ENCODE peak calls at places on chromosome 18, in eight cellular contexts. I is prostate gland, H is endothelial cell of umbilical vein, E is brain microvascular endothelial cell, B is esophagus squamous epithelium, Z is left ventricle myocardium inferior, S is thyroid gland, X is ascending aorta. K is an unnamed sample.

GRCh38 chr18:55910328-55910727 is 322.3 kb upstream of the TCF4 start:
- DNase-seq in E (no peak), S (no peak), H (no peak), B (no peak), Z (no peak), I (no peak), X (no peak), K (no peak)

GRCh38 chr18:33205777-33206176 is 234.7 kb downstream of the CCDC178 start:
- DNase-seq in Z (no peak), B (no peak), S (no peak), E (no peak), H (no peak), I (no peak), X (no peak), K (no peak)

GRCh38 chr18:80147418-80148315 is 38.6 kb downstream of the ADNP2 start:
- DNase-seq in S (peak), H (peak), X (peak), E (peak), I (peak), B (peak), Z (peak), K (peak)

GRCh38 chr18:35099911-35100310 is 58.7 kb downstream of the MAPRE2 start:
- DNase-seq in E (peak), S (no peak), X (no peak), B (no peak), Z (no peak), I (no peak), H (no peak), K (no peak)

GRCh38 chr18:657311-657997 is at the start of gene TYMS:
- DNase-seq in S (peak), Z (peak), E (peak), B (no peak), H (peak), I (peak), X (no peak), K (peak)

GRCh38 chr18:8424917-8425725 is 184.1 kb upstream of the RAB12 start:
- DNase-seq in I (no peak), Z (no peak), E (peak), S (no peak), X (no peak), B (no peak), H (no peak), K (no peak)

GRCh38 chr18:63237486-63237885 is 82.1 kb downstream of the BCL2 start:
- DNase-seq in X (no peak), H (no peak), E (peak), Z (no peak), I (no peak), S (peak), B (no peak), K (no peak)

GRCh38 chr18:3330622-3331021 is 68.7 kb downstream of the MYL12B start:
- DNase-seq in E (no peak), I (peak), X (no peak), H (no peak), Z (no peak), B (no peak), S (no peak), K (peak)

GRCh38 chr18:32470136-32470712 is 458 bp downstream of the GAREM1 start:
- DNase-seq in H (peak), S (peak), Z (peak), X (no peak), B (no peak), E (peak), I (peak), K (peak)

GRCh38 chr18:220708-221107 is 47.1 kb downstream of the THOC1 start:
- DNase-seq in H (no peak), X (no peak), S (no peak), B (no peak), I (no peak), E (no peak), Z (no peak), K (no peak)

GRCh38 chr18:741931-742512 is 29.6 kb upstream of the ENOSF1 start:
- DNase-seq in X (no peak), H (peak), E (peak), Z (no peak), S (no peak), B (no peak), I (no peak), K (no peak)

GRCh38 chr18:40607741-40608140 is 1347.3 kb upstream of the PIK3C3 start:
- DNase-seq in S (no peak), I (no peak), H (no peak), X (no peak), Z (no peak), E (no peak), B (no peak), K (no peak)

GRCh38 chr18:23270999-23271680 is 135.9 kb downstream of the CABLES1 start:
- DNase-seq in H (peak), I (no peak), X (no peak), Z (no peak), E (no peak), S (no peak), B (no peak), K (no peak)

GRCh38 chr18:45378933-45379332 is 236.3 kb upstream of the SLC14A2 start:
- DNase-seq in X (no peak), Z (no peak), S (no peak), H (no peak), I (no peak), B (no peak), E (no peak), K (no peak)

GRCh38 chr18:48602759-48603390 is 64.0 kb downstream of the CTIF start:
- DNase-seq in B (no peak), H (no peak), S (no peak), E (no peak), X (no peak), I (no peak), Z (no peak), K (no peak)

GRCh38 chr18:56676639-56677038 is 25.5 kb downstream of the WDR7 start:
- DNase-seq in Z (no peak), X (no peak), B (no peak), E (no peak), H (no peak), S (no peak), I (no peak), K (no peak)

GRCh38 chr18:13120255-13120654 is 98.3 kb upstream of the LDLRAD4 start:
- DNase-seq in I (no peak), S (no peak), X (no peak), H (no peak), B (no peak), E (no peak), Z (no peak), K (no peak)

GRCh38 chr18:31267823-31268481 is 50.0 kb upstream of the DSG1 start:
- DNase-seq in B (no peak), Z (no peak), I (no peak), X (no peak), E (no peak), H (no peak), S (no peak), K (no peak)

GRCh38 chr18:31258789-31259188 is 59.2 kb upstream of the DSG1 start:
- DNase-seq in E (no peak), S (no peak), X (no peak), Z (no peak), B (no peak), H (no peak), I (no peak), K (no peak)

DNA sequence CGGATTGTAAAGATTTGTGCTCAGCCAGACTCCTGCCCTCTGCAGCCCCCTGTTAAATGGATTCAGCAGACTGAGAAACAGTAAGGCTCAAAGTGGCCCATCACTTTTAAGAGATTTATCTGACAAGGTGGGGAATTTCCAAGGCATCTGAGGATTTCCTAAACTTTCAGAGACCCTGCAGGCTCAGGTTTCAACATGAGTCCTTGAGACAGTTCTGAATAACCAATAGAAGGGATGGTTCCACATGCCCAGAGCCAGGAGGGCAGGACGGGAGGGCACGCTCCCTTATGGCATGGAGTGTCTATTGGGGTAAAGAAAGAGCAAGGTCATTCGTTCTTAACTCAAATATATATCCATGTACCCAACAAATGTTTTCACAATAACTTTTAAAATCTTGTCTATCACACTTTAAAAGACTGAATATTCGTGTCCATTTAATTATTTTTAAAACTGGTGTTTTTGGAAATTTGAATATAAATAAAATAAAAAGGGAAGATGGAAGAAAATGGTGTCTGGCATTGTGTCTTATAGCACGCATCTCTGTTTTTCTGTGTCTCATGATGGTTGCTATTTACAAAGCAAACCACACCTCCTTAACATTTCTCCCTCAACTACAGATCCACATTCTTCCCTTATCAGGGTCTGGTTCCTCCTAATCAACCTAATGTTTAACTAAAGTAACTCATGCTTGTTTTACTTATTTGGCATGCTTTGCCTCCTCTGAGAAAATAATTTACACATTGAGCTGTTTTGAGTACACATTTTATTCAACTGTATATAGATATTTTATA is 56.0 kb upstream of the DSG1 start:
- DNase-seq in I (no peak), B (no peak), E (no peak), S (no peak), X (no peak), Z (no peak), H (no peak), K (no peak)
- H3K27ac ChIP-seq in I (no peak), B (no peak), E (no peak), S (no peak), X (no peak), Z (peak), H (no peak), K (no peak)

GRCh38 chr18:74624491-74624890 is 26.8 kb downstream of the ZNF407 start:
- DNase-seq in B (no peak), H (no peak), S (no peak), I (no peak), E (no peak), X (no peak), Z (no peak), K (no peak)

GRCh38 chr18:74625157-74625556 is 27.5 kb downstream of the ZNF407 start:
- DNase-seq in E (peak), Z (no peak), H (no peak), X (no peak), I (no peak), B (no peak), S (no peak), K (no peak)

GRCh38 chr18:74622079-74622478 is 24.4 kb downstream of the ZNF407 start:
- DNase-seq in H (no peak), E (no peak), X (no peak), B (no peak), Z (no peak), I (no peak), S (no peak), K (no peak)

GRCh38 chr18:74626311-74626874 is 28.7 kb downstream of the ZNF407 start:
- DNase-seq in I (no peak), B (no peak), E (no peak), Z (no peak), S (no peak), X (no peak), H (no peak), K (no peak)

GRCh38 chr18:74623047-74623816 is 25.6 kb downstream of the ZNF407 start:
- DNase-seq in E (no peak), S (peak), H (peak), X (no peak), B (no peak), I (no peak), Z (no peak), K (no peak)
- TF ChIP-seq CTCF in E (peak), S (no peak), H (peak), X (peak), B (peak), I (no peak), Z (peak), K (peak)

GRCh38 chr18:51340332-51340731 is 142.9 kb upstream of the MEX3C start:
- DNase-seq in I (no peak), E (no peak), B (no peak), X (no peak), Z (no peak), S (no peak), H (no peak), K (no peak)

GRCh38 chr18:51342815-51343214 is 145.3 kb upstream of the MEX3C start:
- DNase-seq in H (no peak), S (no peak), B (no peak), Z (no peak), I (no peak), E (peak), X (no peak), K (no peak)

GRCh38 chr18:51337406-51337805 is 139.9 kb upstream of the MEX3C start:
- DNase-seq in H (no peak), X (no peak), I (no peak), Z (no peak), B (no peak), E (peak), S (no peak), K (no peak)

GRCh38 chr18:51339866-51340265 is 142.4 kb upstream of the MEX3C start:
- DNase-seq in S (no peak), I (no peak), B (no peak), E (peak), H (no peak), Z (no peak), X (no peak), K (no peak)
- H3K27ac ChIP-seq in S (no peak), I (no peak), B (no peak), E (no peak), H (no peak), Z (no peak), X (no peak), K (no peak)

DNA sequence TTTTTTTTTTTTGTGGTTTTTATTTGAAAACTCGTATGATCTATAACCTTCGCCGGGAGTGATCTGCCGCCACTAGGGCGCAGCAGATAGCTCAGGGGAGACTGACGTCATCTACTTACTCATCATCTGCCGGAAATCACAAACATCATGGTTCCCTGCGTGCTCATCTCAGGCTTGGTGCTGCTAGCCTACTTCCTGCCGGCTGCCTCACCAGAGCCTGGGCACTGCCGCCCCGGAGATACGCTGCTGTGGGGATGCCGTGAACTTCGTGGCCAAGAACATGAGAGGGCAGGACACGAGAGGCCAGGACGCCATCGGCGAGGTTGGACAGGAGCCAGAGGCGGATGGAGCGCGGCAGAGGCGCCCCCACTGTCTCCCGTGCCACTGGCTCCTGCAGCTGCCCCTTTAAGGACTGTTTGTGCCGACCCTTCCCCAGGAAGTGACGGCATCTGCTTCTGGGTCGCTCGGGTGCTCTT is 68.8 kb downstream of the DOK6 start:
- DNase-seq in E (no peak), S (no peak), B (no peak), X (no peak), H (no peak), I (no peak), Z (no peak), K (no peak)
- TF ChIP-seq CTCF in E (peak), S (no peak), B (no peak), X (no peak), H (no peak), I (no peak), Z (peak), K (no peak)

GRCh38 chr18:59231877-59232276 is 11.9 kb downstream of the GRP start:
- DNase-seq in H (no peak), E (no peak), X (no peak), B (no peak), S (no peak), Z (no peak), I (no peak), K (no peak)

GRCh38 chr18:59229191-59229590 is 9.2 kb downstream of the GRP start:
- DNase-seq in E (no peak), Z (no peak), X (no peak), H (no peak), S (no peak), I (no peak), B (no peak), K (no peak)

GRCh38 chr18:59229681-59230443 is 9.9 kb downstream of the GRP start:
- DNase-seq in H (no peak), I (no peak), X (no peak), E (no peak), Z (no peak), B (no peak), S (no peak), K (no peak)

GRCh38 chr18:59231157-59231556 is 11.2 kb downstream of the GRP start:
- DNase-seq in S (no peak), H (no peak), I (no peak), E (no peak), Z (no peak), B (no peak), X (no peak), K (no peak)

DNA sequence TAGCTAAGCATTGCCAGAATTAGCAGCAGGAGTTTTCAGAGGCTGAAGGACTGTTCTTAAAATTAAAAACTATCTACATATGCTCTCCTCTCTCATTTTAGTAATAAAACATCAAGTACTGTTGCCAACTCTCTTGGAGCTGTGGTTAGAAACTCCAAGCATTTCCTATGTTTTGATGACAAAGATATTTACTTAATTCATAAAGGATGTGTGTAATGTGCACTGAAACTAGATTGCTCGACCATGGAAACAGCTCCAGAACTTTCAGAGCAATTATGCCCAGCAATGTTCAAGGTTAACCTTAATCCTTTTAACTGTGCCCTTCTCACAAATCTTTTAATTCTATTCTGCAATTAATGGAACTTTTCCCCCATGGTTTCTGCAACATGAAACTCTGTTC is 8.4 kb downstream of the GRP start:
- DNase-seq in X (no peak), H (no peak), B (no peak), S (no peak), Z (no peak), E (no peak), I (no peak), K (no peak)
- H3K27ac ChIP-seq in X (no peak), H (no peak), B (no peak), S (no peak), Z (no peak), E (no peak), I (no peak), K (no peak)

GRCh38 chr18:36408606-36409005 is 111.1 kb downstream of the FHOD3 start:
- DNase-seq in I (no peak), S (no peak), B (no peak), X (no peak), H (no peak), Z (no peak), E (no peak), K (no peak)

GRCh38 chr18:36409779-36410178 is 112.3 kb downstream of the FHOD3 start:
- DNase-seq in X (no peak), S (no peak), H (no peak), B (no peak), E (no peak), I (no peak), Z (no peak), K (no peak)

GRCh38 chr18:36410346-36410745 is 112.8 kb downstream of the FHOD3 start:
- DNase-seq in E (no peak), S (no peak), H (no peak), X (no peak), I (no peak), Z (no peak), B (no peak), K (no peak)

GRCh38 chr18:36412778-36413177 is 115.3 kb downstream of the FHOD3 start:
- DNase-seq in H (no peak), X (no peak), B (no peak), S (peak), Z (no peak), E (no peak), I (no peak), K (no peak)

DNA sequence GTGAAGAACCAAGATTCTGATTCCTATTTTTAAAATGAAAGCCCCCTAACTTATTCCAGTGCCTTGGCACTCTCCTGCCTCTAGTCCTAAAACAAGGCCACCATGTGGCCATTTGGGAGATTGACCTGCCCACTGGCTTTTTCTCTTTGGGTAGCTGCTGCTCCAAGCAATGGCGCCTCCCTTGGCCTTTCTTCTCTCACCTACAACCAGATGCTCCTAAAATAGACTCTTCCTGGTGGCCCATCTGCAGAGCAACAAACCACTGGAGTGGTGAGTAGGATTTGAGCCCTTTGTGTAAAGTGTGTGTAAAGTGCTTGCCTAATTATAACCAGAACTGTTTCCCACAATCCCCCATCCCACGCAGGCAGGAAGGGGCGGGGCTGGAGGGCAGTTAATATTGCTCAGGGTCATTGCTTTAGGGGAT is 114.2 kb downstream of the FHOD3 start:
- DNase-seq in B (no peak), H (no peak), Z (no peak), I (no peak), E (peak), X (no peak), S (no peak), K (no peak)
- TF ChIP-seq CTCF in B (peak), H (peak), Z (peak), I (no peak), E (peak), X (no peak), S (no peak), K (no peak)

GRCh38 chr18:25321869-25322268 is 30.1 kb downstream of the ZNF521 start:
- DNase-seq in S (no peak), Z (no peak), E (no peak), X (no peak), B (no peak), H (no peak), I (no peak), K (no peak)
- H3K27ac ChIP-seq in S (no peak), Z (no peak), E (no peak), X (no peak), B (no peak), H (no peak), I (no peak), K (no peak)

GRCh38 chr18:66124394-66124793 is 373.6 kb downstream of the CDH7 start:
- DNase-seq in H (no peak), X (no peak), I (no peak), E (no peak), S (no peak), B (no peak), Z (no peak), K (no peak)
- TF ChIP-seq CTCF in H (no peak), X (no peak), I (no peak), E (peak), S (peak), B (no peak), Z (peak), K (no peak)

GRCh38 chr18:36135264-36135663 is 5.6 kb downstream of the ELP2 start:
- DNase-seq in S (no peak), Z (no peak), E (no peak), B (no peak), H (no peak), X (no peak), I (no peak), K (no peak)
- H3K27ac ChIP-seq in S (no peak), Z (no peak), E (no peak), B (no peak), H (no peak), X (no peak), I (no peak), K (no peak)

DNA sequence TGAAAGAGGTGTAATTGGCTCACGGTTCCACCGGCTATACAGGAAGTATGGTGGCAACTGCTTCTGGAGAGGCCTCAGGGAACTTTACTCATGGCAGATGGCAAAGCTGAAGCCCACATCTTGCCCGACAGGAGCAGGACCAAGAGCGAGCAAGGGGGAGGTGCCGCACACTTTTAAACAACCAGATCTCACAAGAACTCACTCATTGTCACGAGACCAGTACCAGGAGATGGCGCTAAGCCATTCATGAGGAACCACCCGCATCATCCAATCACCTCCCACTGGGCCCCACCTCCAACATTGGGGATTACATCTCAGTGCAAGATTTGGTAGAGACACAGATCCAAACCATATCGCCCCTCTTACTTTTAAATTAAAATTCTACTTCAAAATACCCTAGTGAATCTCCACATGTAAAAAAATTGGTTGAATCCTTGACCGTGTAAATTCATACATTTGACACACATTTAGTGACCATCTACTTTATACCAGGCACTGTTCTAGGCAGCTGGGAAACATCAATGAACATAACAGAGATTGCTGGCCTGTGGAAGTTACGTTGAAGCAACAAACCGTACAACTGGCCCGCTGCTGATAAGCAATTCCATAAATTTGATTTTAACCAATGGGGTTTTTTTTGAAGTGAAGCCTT is 87.6 kb downstream of the ALPK2 start:
- DNase-seq in Z (no peak), H (no peak), B (no peak), X (no peak), E (peak), S (no peak), I (no peak), K (no peak)
- TF ChIP-seq CTCF in Z (peak), H (no peak), B (peak), X (no peak), E (peak), S (no peak), I (no peak), K (no peak)

K was measured in colonic mucosa.